ENCODE peak calls at places on chromosomes 12 and 14, in six cellular contexts. C is cardiac muscle cell; L is nephron progenitor cell; I is epithelial cell of esophagus; V is CD8-positive, alpha-beta T cell; Y is fibroblast of pulmonary artery. P is an unnamed sample.

GRCh38 chr12:93518725-93519124 is 51.4 kb downstream of the MRPL42 start:
- DNase-seq in C (no peak), L (no peak), I (peak; percentile 18), V (no peak), Y (peak; percentile 26), P (no peak)

GRCh38 chr12:65867428-65867827 is 43.1 kb downstream of the HMGA2 start:
- DNase-seq in C (no peak), L (no peak), I (peak; percentile 92), V (no peak), Y (peak; percentile 89), P (no peak)

GRCh38 chr14:65250162-65250495 is 147.8 kb upstream of the MAX start:
- DNase-seq in C (no peak), L (no peak), I (no peak), V (no peak), Y (no peak), P (no peak)

GRCh38 chr12:69738351-69739286 is at the start of gene RAB3IP:
- DNase-seq in C (peak; percentile 93), L (peak; percentile 98), I (peak; percentile 85), V (peak; percentile 94), Y (peak; percentile 82), P (peak; percentile 97)

GRCh38 chr14:104316723-104317499 is 178.5 kb downstream of the KIF26A start:
- DNase-seq in C (no peak), L (no peak), I (no peak), V (no peak), Y (no peak), P (peak; percentile 11)

GRCh38 chr12:24679135-24679534 is 269.8 kb downstream of the BCAT1 start:
- DNase-seq in C (no peak), L (no peak), I (peak; percentile 11), V (no peak), Y (peak; percentile 72), P (no peak)

GRCh38 chr14:47442206-47442605 is 233.2 kb downstream of the MDGA2 start:
- DNase-seq in C (peak; percentile 46), L (peak; percentile 6), I (peak; percentile 37), V (no peak), Y (peak; percentile 8), P (peak; percentile 17)

GRCh38 chr12:32365473-32366064 is 33.8 kb upstream of the FGD4 start:
- DNase-seq in C (peak; percentile 71), L (peak; percentile 42), I (peak; percentile 82), V (peak; percentile 11), Y (peak; percentile 88), P (peak; percentile 38)

GRCh38 chr14:53032161-53032803 is 81.4 kb upstream of the FERMT2 start:
- DNase-seq in C (peak; percentile 59), L (no peak), I (peak; percentile 67), V (no peak), Y (peak; percentile 91), P (no peak)

GRCh38 chr14:69580009-69580577 is 5.4 kb upstream of the CCDC177 start:
- DNase-seq in C (peak; percentile 63), L (peak; percentile 44), I (peak; percentile 98), V (no peak), Y (peak; percentile 99), P (peak; percentile 58)
- TF ChIP-seq CTCF in C (peak; percentile 94), L (peak; percentile 53), I (peak; percentile 71), V (no peak), Y (peak; percentile 97), P (peak; percentile 58)

GRCh38 chr12:2503036-2503435 is 291.7 kb upstream of the FKBP4 start:
- DNase-seq in C (no peak), L (no peak), I (no peak), V (no peak), Y (no peak), P (no peak)

GRCh38 chr12:2494490-2495192 is 300.1 kb upstream of the FKBP4 start:
- DNase-seq in C (no peak), L (no peak), I (no peak), V (no peak), Y (peak; percentile 59), P (no peak)

GRCh38 chr12:2495452-2496112 is 299.2 kb upstream of the FKBP4 start:
- DNase-seq in C (no peak), L (no peak), I (no peak), V (no peak), Y (no peak), P (no peak)

GRCh38 chr12:2501464-2502181 is 293.1 kb upstream of the FKBP4 start:
- DNase-seq in C (peak; percentile 11), L (no peak), I (no peak), V (no peak), Y (no peak), P (peak; percentile 34)

DNA sequence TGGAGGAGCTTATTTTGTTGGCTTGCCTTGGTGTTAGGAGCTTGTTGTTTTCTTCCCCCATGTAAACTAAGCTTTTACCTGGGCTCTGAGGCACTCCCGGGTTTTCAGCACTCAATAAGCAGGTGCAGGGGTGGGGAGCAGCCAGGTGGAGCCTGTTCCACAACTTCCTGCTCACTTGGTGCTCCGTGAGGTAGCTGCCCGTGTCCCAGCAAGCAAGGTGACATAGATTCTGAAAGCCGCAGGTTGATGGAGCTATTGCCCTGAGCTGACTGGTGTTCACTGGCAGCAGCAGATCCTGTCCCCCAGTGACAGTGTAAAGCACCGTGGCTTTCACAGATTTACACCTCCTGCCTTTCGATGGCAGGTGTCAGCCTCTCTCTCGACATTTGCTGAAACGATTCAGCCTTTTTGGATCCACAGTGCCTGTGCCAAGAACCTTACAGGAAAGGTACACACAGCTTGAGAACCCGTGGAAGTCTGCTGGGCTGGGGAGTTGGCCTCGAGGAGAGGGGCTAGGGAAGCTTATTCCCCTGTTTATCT is 295.7 kb upstream of the FKBP4 start:
- DNase-seq in C (no peak), L (no peak), I (no peak), V (no peak), Y (no peak), P (no peak)
- TF ChIP-seq CTCF in C (no peak), L (no peak), I (no peak), V (no peak), Y (no peak), P (no peak)

GRCh38 chr14:54488318-54488645 is 498 bp downstream of the GMFB start:
- DNase-seq in C (no peak), L (no peak), I (peak; percentile 21), V (no peak), Y (no peak), P (no peak)
- TF ChIP-seq CTCF in C (peak; percentile 4), L (no peak), I (peak; percentile 31), V (no peak), Y (peak; percentile 5), P (peak; percentile 42)

GRCh38 chr14:69803753-69804152 is 6.7 kb upstream of the SLC10A1 start:
- DNase-seq in C (no peak), L (no peak), I (peak; percentile 19), V (no peak), Y (no peak), P (no peak)
- TF ChIP-seq CTCF in C (peak; percentile 21), L (no peak), I (peak; percentile 30), V (no peak), Y (peak; percentile 22), P (peak; percentile 46)

DNA sequence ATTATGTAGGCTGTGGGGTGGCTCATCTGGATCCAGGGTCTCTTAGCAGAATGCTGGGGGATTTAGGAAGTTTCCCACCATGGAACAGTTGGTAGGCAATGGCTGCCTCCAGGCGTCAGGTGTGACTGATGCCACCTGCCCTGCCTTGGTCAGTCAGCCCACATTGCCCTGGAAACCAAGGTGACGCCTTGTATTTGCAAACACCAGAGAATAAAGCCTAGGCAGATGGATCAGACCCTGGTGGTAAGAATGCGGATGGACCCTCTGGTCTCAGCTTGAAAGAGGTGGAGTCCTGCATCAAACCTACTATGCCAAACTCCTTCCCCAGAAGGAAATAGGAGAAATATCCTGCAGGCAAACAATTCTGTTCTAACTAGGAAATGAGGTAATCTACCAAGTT is 38.2 kb downstream of the NCKAP5L start:
- DNase-seq in C (no peak), L (no peak), I (no peak), V (no peak), Y (no peak), P (no peak)
- TF ChIP-seq CTCF in C (peak; percentile 4), L (no peak), I (no peak), V (no peak), Y (no peak), P (no peak)

DNA sequence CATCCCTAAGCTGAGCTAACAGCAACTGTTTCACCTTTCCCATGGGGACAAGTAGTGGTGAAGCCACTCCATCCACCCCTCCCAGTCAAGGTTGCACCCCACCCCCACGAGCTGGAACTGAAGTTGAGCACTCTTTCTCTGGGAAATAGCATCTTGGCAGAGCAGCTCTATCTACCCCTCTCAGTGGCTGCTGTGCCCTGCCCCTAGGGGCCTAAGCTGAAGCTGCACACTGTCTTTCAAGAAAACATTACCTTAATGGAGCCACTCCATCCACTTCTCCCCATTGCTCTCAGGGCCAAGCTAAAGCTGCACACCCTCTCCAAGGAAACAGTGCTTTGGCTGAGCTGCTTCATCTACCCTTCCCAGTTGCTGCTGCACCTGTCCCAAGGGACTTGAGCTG is 170.6 kb upstream of the CCDC196 start:
- DNase-seq in C (no peak), L (no peak), I (no peak), V (no peak), Y (no peak), P (peak; percentile 21)
- TF ChIP-seq CTCF in C (no peak), L (no peak), I (no peak), V (no peak), Y (no peak), P (no peak)

GRCh38 chr14:68775614-68776126 is 17.2 kb downstream of the ZFP36L1 start:
- DNase-seq in C (no peak), L (no peak), I (no peak), V (no peak), Y (no peak), P (peak; percentile 2)
- TF ChIP-seq CTCF in C (peak; percentile 4), L (no peak), I (no peak), V (no peak), Y (no peak), P (peak; percentile 29)

GRCh38 chr12:99767809-99768208 is 120.3 kb downstream of the GARIN6 start:
- DNase-seq in C (peak; percentile 16), L (no peak), I (peak; percentile 33), V (no peak), Y (peak; percentile 37), P (no peak)
- TF ChIP-seq CTCF in C (peak; percentile 52), L (peak; percentile 47), I (peak; percentile 39), V (no peak), Y (peak; percentile 58), P (peak; percentile 41)